ENCODE peak calls at places on chromosomes 7 and 10, in nine cellular contexts. K is aorta; Y is body of pancreas; Z is brain microvascular endothelial cell; Q is neuronal stem cell; H is heart left ventricle; T is CD8-positive, alpha-beta memory T cell; X is left ventricle myocardium inferior; N is GM23248. J is an unnamed sample. For H3K27me3, the result is how much of the 10 kb centered on the place peaks cover.

GRCh38 chr10:117311261-117311660 is 64.0 kb downstream of the PDZD8 start:
- DNase-seq in Q (no peak), T (no peak), Y (no peak), H (no peak), Z (peak), N (no peak), X (no peak), K (no peak), J (peak)

GRCh38 chr7:109552017-109552416 is 982.3 kb downstream of the DNAJB9 start:
- DNase-seq in N (no peak), X (no peak), H (no peak), K (no peak), Z (no peak), Q (no peak), T (no peak), Y (no peak), J (no peak)

GRCh38 chr7:66628361-66629221 is at the start of gene KCTD7:
- DNase-seq in Y (peak), K (peak), T (peak), X (peak), Z (peak), Q (peak), N (peak), H (peak), J (peak)

GRCh38 chr7:129952164-129952652 is 552 bp downstream of the UBE2H start:
- DNase-seq in N (peak), Y (peak), H (peak), T (peak), X (peak), Q (no peak), Z (no peak), K (peak), J (no peak)

GRCh38 chr10:129839285-129840195 is 124.5 kb downstream of the EBF3 start:
- DNase-seq in H (no peak), K (no peak), T (no peak), Q (no peak), Y (no peak), X (no peak), N (no peak), Z (no peak), J (no peak)

GRCh38 chr10:123097039-123097438 is 38.7 kb upstream of the HMX3 start:
- DNase-seq in N (no peak), Y (no peak), T (no peak), K (no peak), H (no peak), Q (no peak), Z (no peak), X (no peak), J (no peak)

GRCh38 chr7:47582748-47583740 is 1.1 kb upstream of the TNS3 start:
- DNase-seq in T (no peak), Q (no peak), K (no peak), H (no peak), X (no peak), Y (no peak), Z (no peak), N (peak), J (peak)

GRCh38 chr7:116477646-116478045 is 21.9 kb upstream of the CAV2 start:
- DNase-seq in Q (no peak), N (no peak), X (no peak), Y (no peak), H (no peak), K (no peak), T (no peak), Z (no peak), J (no peak)

GRCh38 chr10:5654218-5654755 is 12.1 kb downstream of the ASB13 start:
- DNase-seq in X (no peak), N (no peak), T (no peak), K (peak), Z (no peak), H (no peak), Q (no peak), Y (no peak), J (no peak)

GRCh38 chr7:98238976-98239375 is 13.1 kb downstream of the TECPR1 start:
- DNase-seq in Y (no peak), Q (no peak), Z (peak), K (no peak), T (no peak), H (no peak), N (peak), X (no peak), J (peak)

GRCh38 chr10:73262105-73262730 is 9.8 kb upstream of the MRPS16 start:
- DNase-seq in X (no peak), T (no peak), Z (peak), Q (no peak), H (no peak), N (peak), Y (no peak), K (no peak), J (peak)

GRCh38 chr7:157502701-157503111 is 165.9 kb downstream of the DNAJB6 start:
- DNase-seq in X (no peak), T (peak), N (peak), Z (peak), K (peak), Y (peak), H (peak), Q (no peak), J (no peak)

GRCh38 chr7:122379491-122379890 is 74.9 kb upstream of the FEZF1 start:
- DNase-seq in N (no peak), T (no peak), H (no peak), Q (no peak), Y (no peak), Z (no peak), K (no peak), X (no peak), J (no peak)

GRCh38 chr10:59839576-59839975 is 66.8 kb downstream of the CCDC6 start:
- DNase-seq in Q (no peak), N (peak), X (no peak), Y (no peak), T (no peak), K (no peak), H (no peak), Z (peak), J (peak)

GRCh38 chr10:123021517-123021916 is 12.7 kb downstream of the ACADSB start:
- DNase-seq in Y (no peak), K (no peak), T (no peak), Q (no peak), H (no peak), X (no peak), N (peak), Z (no peak), J (no peak)

GRCh38 chr10:95387383-95387782 is 96.6 kb upstream of the PDLIM1 start:
- DNase-seq in X (no peak), N (no peak), Q (no peak), T (no peak), H (no peak), Y (no peak), Z (no peak), K (no peak), J (no peak)

GRCh38 chr7:35272234-35272633 is 18.3 kb upstream of the TBX20 start:
- DNase-seq in Y (no peak), X (no peak), H (no peak), N (no peak), Q (no peak), K (no peak), Z (no peak), T (no peak), J (no peak)

GRCh38 chr10:70234668-70235447 is 1.6 kb upstream of the PPA1 start:
- DNase-seq in K (no peak), Q (no peak), T (no peak), Y (no peak), N (peak), H (no peak), Z (peak), X (no peak), J (peak)

GRCh38 chr10:21315321-21316220 is 209.9 kb downstream of the SKIDA1 start:
- DNase-seq in T (no peak), K (peak), H (peak), Y (peak), X (peak), Q (peak), Z (peak), N (peak), J (peak)

DNA sequence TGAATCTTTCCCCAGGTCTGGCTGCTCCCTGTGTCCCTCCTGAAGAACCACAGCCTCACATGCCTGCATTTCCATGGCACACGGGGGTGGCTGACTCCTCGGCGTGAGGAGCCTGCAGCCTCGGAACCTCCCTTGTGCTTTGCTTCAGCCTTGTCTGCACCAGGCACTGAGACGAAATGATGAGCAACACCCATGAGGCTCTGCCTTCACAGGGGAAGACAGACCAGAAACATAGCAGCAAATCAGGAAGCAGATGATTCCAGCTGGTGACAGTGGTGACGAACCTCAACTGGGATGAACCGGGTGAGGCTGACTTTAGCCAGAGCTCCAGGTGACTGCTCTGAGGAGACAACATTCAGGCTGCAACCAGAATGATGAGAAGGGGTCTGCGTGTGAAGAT is 84.5 kb upstream of the SMNDC1 start:
- DNase-seq in X (no peak), Z (no peak), Y (no peak), H (no peak), T (peak), K (peak), N (peak), Q (no peak), J (no peak)
- H3K27ac ChIP-seq in X (no peak), Z (no peak), Y (no peak), H (no peak), T (no peak), K (no peak), N (no peak), Q (no peak), J (no peak)

GRCh38 chr7:4700577-4701235 is 18.6 kb downstream of the FOXK1 start:
- DNase-seq in Z (peak), H (no peak), T (peak), K (no peak), X (no peak), N (peak), Y (no peak), Q (no peak), J (peak)
- H3K27me3 ChIP-seq in Z (under half), H (under half), T (under half), K (under half), X (under half), N (under half), Y (under half), Q (under half), J (under half)

GRCh38 chr10:71627230-71627939 is 92.2 kb downstream of the C10orf105 start:
- DNase-seq in Z (no peak), T (no peak), K (no peak), N (no peak), H (no peak), Y (no peak), Q (no peak), X (no peak), J (no peak)

GRCh38 chr10:71631007-71631859 is 88.3 kb downstream of the C10orf105 start:
- DNase-seq in K (no peak), N (no peak), X (no peak), T (no peak), Z (no peak), Q (no peak), Y (no peak), H (no peak), J (no peak)

GRCh38 chr10:71627956-71628355 is 91.6 kb downstream of the C10orf105 start:
- DNase-seq in Q (no peak), Z (no peak), N (no peak), H (no peak), K (no peak), Y (no peak), T (no peak), X (no peak), J (no peak)

GRCh38 chr10:71630168-71630567 is 89.4 kb downstream of the C10orf105 start:
- DNase-seq in X (no peak), Q (no peak), Z (no peak), T (no peak), Y (no peak), K (no peak), H (no peak), N (no peak), J (no peak)

DNA sequence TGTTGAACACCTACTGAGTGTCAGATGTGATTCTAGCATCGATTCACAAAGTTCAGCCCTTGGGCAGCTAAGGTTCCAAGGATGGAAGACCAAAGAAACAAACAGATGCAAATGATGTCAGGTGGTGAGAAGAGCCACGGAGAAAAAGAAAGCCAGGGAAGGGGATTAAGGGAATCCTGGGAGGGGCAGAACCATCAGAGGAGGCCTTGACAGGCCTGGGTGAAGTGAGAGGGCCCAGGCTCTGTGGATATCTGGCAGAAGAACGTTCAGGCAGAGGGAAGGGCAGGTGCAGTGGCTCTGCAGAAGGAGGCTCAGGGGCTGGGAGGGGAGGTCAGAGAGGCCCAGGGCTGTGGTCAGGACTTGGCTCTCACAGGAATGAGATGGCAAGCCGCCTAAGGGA is 90.4 kb downstream of the C10orf105 start:
- DNase-seq in N (no peak), K (no peak), Z (no peak), T (no peak), Y (no peak), H (no peak), Q (no peak), X (no peak), J (no peak)
- H3K27ac ChIP-seq in N (no peak), K (no peak), Z (no peak), T (no peak), Y (no peak), H (no peak), Q (peak), X (no peak), J (no peak)

GRCh38 chr7:1378610-1379180 is 80.6 kb downstream of the MICALL2 start:
- DNase-seq in Q (no peak), X (no peak), N (no peak), H (no peak), Y (no peak), Z (no peak), T (no peak), K (no peak), J (no peak)

GRCh38 chr7:1380211-1380815 is 79.0 kb downstream of the MICALL2 start:
- DNase-seq in Q (no peak), H (no peak), T (no peak), Y (no peak), N (no peak), X (no peak), K (peak), Z (no peak), J (no peak)

GRCh38 chr7:1380821-1381580 is 78.3 kb downstream of the MICALL2 start:
- DNase-seq in N (no peak), K (no peak), Y (no peak), Q (no peak), X (no peak), T (peak), Z (no peak), H (no peak), J (no peak)

GRCh38 chr7:1377111-1377909 is 82.0 kb downstream of the MICALL2 start:
- DNase-seq in X (no peak), Y (no peak), K (peak), N (no peak), Q (no peak), Z (no peak), H (no peak), T (no peak), J (no peak)

GRCh38 chr7:1379202-1379601 is 80.1 kb downstream of the MICALL2 start:
- DNase-seq in Y (no peak), H (no peak), N (no peak), Z (no peak), K (no peak), Q (no peak), X (no peak), T (no peak), J (no peak)
- H3K27me3 ChIP-seq in Y (under half), H (under half), N (under half), Z (under half), K (under half), Q (under half), X (half or more), T (under half), J (under half)

GRCh38 chr10:97573021-97573420 is 442 bp downstream of the ANKRD2 start:
- DNase-seq in K (peak), H (no peak), Q (no peak), N (peak), Y (no peak), T (no peak), Z (peak), X (peak), J (peak)
- H3K27ac ChIP-seq in K (no peak), H (peak), Q (no peak), N (no peak), Y (peak), T (no peak), Z (no peak), X (peak), J (no peak)

GRCh38 chr7:151018421-151019129 is 5.7 kb downstream of the ATG9B start:
- DNase-seq in K (no peak), H (no peak), N (peak), T (peak), X (no peak), Z (no peak), Y (peak), Q (no peak), J (no peak)
- H3K27me3 ChIP-seq in K (under half), H (under half), N (under half), T (under half), X (half or more), Z (under half), Y (under half), Q (under half), J (under half)

GRCh38 chr7:150403376-150404171 is 24.4 kb downstream of the ZNF775 start:
- DNase-seq in K (no peak), H (no peak), Y (no peak), X (no peak), Z (no peak), Q (no peak), T (no peak), N (no peak), J (no peak)

GRCh38 chr7:150405584-150406310 is 26.6 kb downstream of the ZNF775 start:
- DNase-seq in H (no peak), Z (peak), Q (no peak), T (peak), N (peak), X (no peak), K (peak), Y (no peak), J (peak)

GRCh38 chr7:150404785-150405583 is 25.9 kb downstream of the ZNF775 start:
- DNase-seq in Q (peak), H (peak), T (peak), Y (peak), N (peak), X (peak), K (peak), Z (peak), J (peak)

GRCh38 chr7:150402671-150403321 is 23.7 kb downstream of the ZNF775 start:
- DNase-seq in N (no peak), Q (no peak), K (no peak), H (no peak), Z (no peak), T (no peak), Y (peak), X (no peak), J (no peak)

GRCh38 chr7:150404172-150404784 is 25.1 kb downstream of the ZNF775 start:
- DNase-seq in Y (no peak), X (no peak), N (peak), H (no peak), T (no peak), Q (no peak), Z (no peak), K (no peak), J (no peak)
- H3K27ac ChIP-seq in Y (peak), X (peak), N (peak), H (peak), T (peak), Q (peak), Z (peak), K (peak), J (peak)